ENCODE peak calls at places on chromosomes 13 and 19, in five cellular contexts. M, A, X, U and Z are unnamed samples.
A peak's percentile ranks its signal among the peaks of the same experiment; 100 is the strongest.

GRCh38 chr13:98293103-98293502 is 116.0 kb upstream of the RNF113B start:
- DNase-seq in M (no peak), A (no peak), X (no peak), U (no peak), Z (no peak)

GRCh38 chr13:101514695-101515275 is 62.3 kb downstream of the ITGBL1 start:
- DNase-seq in M (no peak), A (peak; percentile 33), X (peak; percentile 23), U (no peak), Z (peak; percentile 2)

GRCh38 chr19:55014714-55015113 is 23.4 kb downstream of the GP6 start:
- DNase-seq in M (no peak), A (no peak), X (peak; percentile 18), U (peak; percentile 67), Z (no peak)

GRCh38 chr19:2477732-2478191 is 1.8 kb downstream of the GADD45B start:
- DNase-seq in M (peak; percentile 68), A (no peak), X (peak; percentile 49), U (no peak), Z (peak; percentile 35)

GRCh38 chr19:33878136-33878535 is 81.5 kb downstream of the KCTD15 start:
- DNase-seq in M (no peak), A (no peak), X (no peak), U (no peak), Z (no peak)

GRCh38 chr13:33073338-33073737 is 57.1 kb downstream of the KL start:
- DNase-seq in M (no peak), A (no peak), X (no peak), U (no peak), Z (no peak)

GRCh38 chr13:50668882-50669281 is 174.6 kb downstream of the DLEU7 start:
- DNase-seq in M (no peak), A (no peak), X (no peak), U (no peak), Z (no peak)

GRCh38 chr13:95239293-95239692 is 62.0 kb downstream of the ABCC4 start:
- DNase-seq in M (no peak), A (peak; percentile 58), X (no peak), U (no peak), Z (no peak)

GRCh38 chr13:105342421-105342820 is 1193.0 kb downstream of the EFNB2 start:
- DNase-seq in M (no peak), A (no peak), X (no peak), U (no peak), Z (no peak)

GRCh38 chr13:20923272-20923671 is 20.7 kb upstream of the XPO4 start:
- DNase-seq in M (no peak), A (no peak), X (no peak), U (no peak), Z (no peak)

GRCh38 chr13:108322206-108322824 is 52.8 kb downstream of the TNFSF13B start:
- DNase-seq in M (no peak), A (peak; percentile 4), X (no peak), U (no peak), Z (no peak)

GRCh38 chr13:99990045-99990977 is 8.7 kb downstream of the ZIC2 start:
- DNase-seq in M (no peak), A (no peak), X (no peak), U (peak; percentile 11), Z (no peak)

GRCh38 chr13:72314210-72314609 is 413.2 kb downstream of the MZT1 start:
- DNase-seq in M (no peak), A (no peak), X (no peak), U (no peak), Z (no peak)

GRCh38 chr19:4639531-4640246 is 373 bp downstream of the TNFAIP8L1 start:
- DNase-seq in M (peak; percentile 47), A (no peak), X (peak; percentile 37), U (peak; percentile 77), Z (no peak)

GRCh38 chr19:30387311-30388115 is 15.3 kb downstream of the ZNF536 start:
- DNase-seq in M (no peak), A (no peak), X (peak; percentile 19), U (peak; percentile 72), Z (no peak)

GRCh38 chr19:15812059-15812722 is 3.3 kb downstream of the OR10H1 start:
- DNase-seq in M (no peak), A (no peak), X (no peak), U (no peak), Z (peak; percentile 25)

GRCh38 chr13:73967397-73968165 is 166.6 kb downstream of the KLF12 start:
- DNase-seq in M (no peak), A (no peak), X (no peak), U (no peak), Z (no peak)

GRCh38 chr19:875265-875879 is 15.9 kb downstream of the CFD start:
- DNase-seq in M (no peak), A (no peak), X (no peak), U (no peak), Z (no peak)
- H3K4me3 ChIP-seq in M (no peak overlapping the region), A (no peak overlapping the region), X (no peak overlapping the region), U (no peak overlapping the region), Z (no peak overlapping the region)

DNA sequence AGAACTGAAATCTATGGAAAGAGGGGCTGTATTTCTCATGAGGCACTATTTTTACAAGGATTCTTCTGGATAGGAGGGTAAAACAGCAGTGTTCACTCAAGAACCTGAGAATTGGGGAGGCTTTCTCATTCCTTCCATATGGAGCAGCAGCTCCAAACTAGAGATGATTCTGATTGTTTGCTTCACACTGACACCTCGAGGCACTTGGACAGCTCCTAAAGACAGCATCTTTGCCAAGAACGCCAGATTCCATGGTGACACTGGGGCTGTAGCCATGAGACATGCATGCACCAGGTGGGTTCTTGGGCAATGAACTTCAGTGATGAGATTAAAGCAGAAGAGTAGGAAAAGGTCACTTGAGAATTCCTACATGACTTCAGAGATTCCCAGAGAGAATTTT is 361.5 kb upstream of the HTR2A start:
- DNase-seq in M (no peak), A (no peak), X (no peak), U (no peak), Z (no peak)
- H3K27me3 ChIP-seq in M (no peaks in the 10 kb centered on the region), A (no peaks in the 10 kb centered on the region), X (no peaks in the 10 kb centered on the region), U (no peaks in the 10 kb centered on the region), Z (no peaks in the 10 kb centered on the region)

GRCh38 chr13:112776354-112776753 is 86.5 kb downstream of the ATP11A start:
- DNase-seq in M (peak; percentile 22), A (no peak), X (no peak), U (no peak), Z (no peak)

GRCh38 chr13:112775791-112776279 is 86.0 kb downstream of the ATP11A start:
- DNase-seq in M (peak; percentile 31), A (no peak), X (no peak), U (no peak), Z (no peak)

GRCh38 chr13:112774448-112774792 is 84.6 kb downstream of the ATP11A start:
- DNase-seq in M (no peak), A (no peak), X (no peak), U (no peak), Z (no peak)

GRCh38 chr13:112773601-112774447 is 84.0 kb downstream of the ATP11A start:
- DNase-seq in M (no peak), A (no peak), X (no peak), U (no peak), Z (no peak)

GRCh38 chr13:112774829-112775565 is 85.2 kb downstream of the ATP11A start:
- DNase-seq in M (peak; percentile 27), A (no peak), X (no peak), U (no peak), Z (no peak)
- H3K27ac ChIP-seq in M (no peak overlapping the region), A (no peak overlapping the region), X (no peak overlapping the region), U (no peak overlapping the region), Z (no peak overlapping the region)

DNA sequence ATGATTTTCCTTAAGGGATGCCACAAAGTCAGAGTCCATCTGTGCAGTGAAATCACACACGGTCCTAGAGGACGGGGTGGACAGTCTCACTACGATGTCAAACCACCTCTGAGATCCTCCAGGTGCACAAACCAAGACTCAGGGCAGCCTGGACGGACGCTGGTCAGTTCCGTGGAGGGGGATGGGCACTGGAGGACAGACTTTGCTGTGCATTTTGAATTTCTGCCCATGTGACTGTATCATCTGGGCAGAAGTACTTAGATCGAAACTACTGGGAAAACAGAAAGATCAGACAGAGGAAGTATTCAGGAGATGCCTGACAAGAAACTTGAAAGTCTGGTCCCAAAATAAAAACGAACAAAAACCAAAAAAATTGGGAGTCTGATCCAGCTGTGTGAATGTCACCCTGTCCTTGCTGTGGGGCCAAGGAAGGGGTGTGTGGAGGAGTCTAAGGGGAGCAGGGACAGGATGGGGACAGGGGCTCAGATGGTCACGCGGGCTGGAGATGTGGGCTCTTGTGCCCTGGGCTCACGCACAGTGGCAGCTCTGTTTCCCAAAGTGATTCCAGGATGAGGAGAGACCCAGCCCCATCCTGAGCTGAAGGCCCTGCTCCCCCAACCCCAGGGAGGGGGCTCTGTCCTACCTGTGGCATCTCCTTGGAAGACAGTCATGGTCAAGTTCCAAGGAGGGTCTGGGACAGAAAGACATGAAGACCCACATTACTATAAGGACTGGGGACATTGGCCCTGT is 1.5 kb downstream of the SIGLEC8 start:
- DNase-seq in M (no peak), A (no peak), X (no peak), U (no peak), Z (no peak)
- H3K4me3 ChIP-seq in M (no peak overlapping the region), A (no peak overlapping the region), X (no peak overlapping the region), U (no peak overlapping the region), Z (no peak overlapping the region)

GRCh38 chr19:35292986-35293732 is 1.2 kb downstream of the MAG start:
- DNase-seq in M (no peak), A (no peak), X (no peak), U (no peak), Z (no peak)
- H3K27me3 ChIP-seq in M (peaks cover 56% of the 10 kb centered on the region), A (peaks cover 14% of the 10 kb centered on the region), X (peaks cover 44% of the 10 kb centered on the region), U (no peaks in the 10 kb centered on the region), Z (no peaks in the 10 kb centered on the region)